ENCODE peak calls at places on chromosomes 2 and 18, in seven cellular contexts. One of them, this sample, is unnamed. For H3K4me1 and H3K27me3, the result is how much of the 10 kb centered on the place peaks cover.

GRCh38 chr18:74283646-74284045 is 8.1 kb downstream of the CYB5A start:
- DNase-seq in left ventricle myocardium inferior: no peak
- DNase-seq in naive thymus-derived CD4-positive, alpha-beta T cell: no peak
- DNase-seq in GM23248: no peak
- DNase-seq in pancreas: no peak
- DNase-seq in K562: no peak
- DNase-seq in gastrocnemius medialis: no peak
- DNase-seq in this sample: no peak

GRCh38 chr2:131426727-131427126 is 49.2 kb upstream of the TUBA3D start:
- DNase-seq in naive thymus-derived CD4-positive, alpha-beta T cell: no peak
- DNase-seq in K562: no peak
- DNase-seq in pancreas: no peak
- DNase-seq in left ventricle myocardium inferior: no peak
- DNase-seq in GM23248: no peak
- DNase-seq in gastrocnemius medialis: no peak
- DNase-seq in this sample: no peak

GRCh38 chr2:109210431-109211200 is 81.6 kb downstream of the SH3RF3 start:
- DNase-seq in K562: no peak
- DNase-seq in naive thymus-derived CD4-positive, alpha-beta T cell: no peak
- DNase-seq in left ventricle myocardium inferior: no peak
- DNase-seq in GM23248: peak
- DNase-seq in pancreas: no peak
- DNase-seq in gastrocnemius medialis: no peak
- DNase-seq in this sample: no peak

GRCh38 chr18:67938691-67939090 is 422.2 kb upstream of the DSEL start:
- DNase-seq in naive thymus-derived CD4-positive, alpha-beta T cell: no peak
- DNase-seq in left ventricle myocardium inferior: no peak
- DNase-seq in gastrocnemius medialis: no peak
- DNase-seq in GM23248: peak
- DNase-seq in pancreas: no peak
- DNase-seq in K562: no peak
- DNase-seq in this sample: no peak

GRCh38 chr18:22168360-22168921 is 948 bp upstream of the GATA6 start:
- DNase-seq in K562: peak
- DNase-seq in left ventricle myocardium inferior: no peak
- DNase-seq in pancreas: peak
- DNase-seq in GM23248: no peak
- DNase-seq in naive thymus-derived CD4-positive, alpha-beta T cell: no peak
- DNase-seq in gastrocnemius medialis: no peak
- DNase-seq in this sample: peak

GRCh38 chr2:17056236-17056635 is 390.6 kb upstream of the CYRIA start:
- DNase-seq in naive thymus-derived CD4-positive, alpha-beta T cell: no peak
- DNase-seq in GM23248: no peak
- DNase-seq in K562: no peak
- DNase-seq in gastrocnemius medialis: no peak
- DNase-seq in pancreas: no peak
- DNase-seq in left ventricle myocardium inferior: no peak
- DNase-seq in this sample: no peak

GRCh38 chr2:152320814-152321213 is 14.2 kb upstream of the FMNL2 start:
- DNase-seq in naive thymus-derived CD4-positive, alpha-beta T cell: no peak
- DNase-seq in left ventricle myocardium inferior: no peak
- DNase-seq in K562: no peak
- DNase-seq in gastrocnemius medialis: no peak
- DNase-seq in GM23248: no peak
- DNase-seq in pancreas: no peak
- DNase-seq in this sample: no peak

GRCh38 chr2:22883054-22883453 is 501.9 kb upstream of the KLHL29 start:
- DNase-seq in naive thymus-derived CD4-positive, alpha-beta T cell: no peak
- DNase-seq in GM23248: no peak
- DNase-seq in K562: no peak
- DNase-seq in gastrocnemius medialis: no peak
- DNase-seq in left ventricle myocardium inferior: no peak
- DNase-seq in pancreas: no peak
- DNase-seq in this sample: no peak

GRCh38 chr2:210445116-210445707 is 31.3 kb downstream of the LANCL1 start:
- DNase-seq in left ventricle myocardium inferior: no peak
- DNase-seq in gastrocnemius medialis: no peak
- DNase-seq in K562: peak
- DNase-seq in pancreas: no peak
- DNase-seq in naive thymus-derived CD4-positive, alpha-beta T cell: peak
- DNase-seq in GM23248: peak
- DNase-seq in this sample: peak

GRCh38 chr2:217790195-217790594 is 212.6 kb downstream of the TNS1 start:
- DNase-seq in gastrocnemius medialis: no peak
- DNase-seq in pancreas: no peak
- DNase-seq in K562: no peak
- DNase-seq in left ventricle myocardium inferior: no peak
- DNase-seq in naive thymus-derived CD4-positive, alpha-beta T cell: peak
- DNase-seq in GM23248: no peak
- DNase-seq in this sample: no peak
- H3K4me3 ChIP-seq in gastrocnemius medialis: peak
- H3K4me3 ChIP-seq in pancreas: no peak
- H3K4me3 ChIP-seq in K562: no peak
- H3K4me3 ChIP-seq in left ventricle myocardium inferior: no peak
- H3K4me3 ChIP-seq in naive thymus-derived CD4-positive, alpha-beta T cell: peak
- H3K4me3 ChIP-seq in GM23248: no peak
- H3K4me3 ChIP-seq in this sample: no peak

DNA sequence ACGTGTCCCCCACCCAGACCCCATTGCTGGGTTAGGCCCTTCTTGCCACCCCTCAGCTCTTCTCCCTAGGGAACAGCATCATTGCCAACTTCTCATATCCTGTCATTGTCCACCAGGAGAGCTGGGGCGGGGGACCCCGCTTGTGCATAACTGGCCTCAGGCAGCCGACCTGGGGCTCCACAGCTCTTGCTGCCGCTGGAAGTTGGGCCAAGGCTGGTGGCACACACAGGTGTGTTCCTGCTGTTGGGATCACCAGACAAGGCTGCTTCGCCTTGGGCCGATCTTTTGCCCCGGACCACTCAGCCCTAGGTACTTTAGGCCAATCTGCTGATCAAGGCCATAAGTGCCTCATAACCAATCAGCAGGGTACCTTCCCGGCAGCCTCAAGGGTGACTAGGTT is 28.6 kb downstream of the TPRKB start:
- DNase-seq in naive thymus-derived CD4-positive, alpha-beta T cell: no peak
- DNase-seq in gastrocnemius medialis: no peak
- DNase-seq in GM23248: no peak
- DNase-seq in K562: no peak
- DNase-seq in left ventricle myocardium inferior: no peak
- DNase-seq in pancreas: no peak
- DNase-seq in this sample: no peak
- H3K4me1 ChIP-seq in naive thymus-derived CD4-positive, alpha-beta T cell: under half
- H3K4me1 ChIP-seq in gastrocnemius medialis: under half
- H3K4me1 ChIP-seq in GM23248: under half
- H3K4me1 ChIP-seq in K562: under half
- H3K4me1 ChIP-seq in left ventricle myocardium inferior: under half
- H3K4me1 ChIP-seq in pancreas: under half
- H3K4me1 ChIP-seq in this sample: under half

DNA sequence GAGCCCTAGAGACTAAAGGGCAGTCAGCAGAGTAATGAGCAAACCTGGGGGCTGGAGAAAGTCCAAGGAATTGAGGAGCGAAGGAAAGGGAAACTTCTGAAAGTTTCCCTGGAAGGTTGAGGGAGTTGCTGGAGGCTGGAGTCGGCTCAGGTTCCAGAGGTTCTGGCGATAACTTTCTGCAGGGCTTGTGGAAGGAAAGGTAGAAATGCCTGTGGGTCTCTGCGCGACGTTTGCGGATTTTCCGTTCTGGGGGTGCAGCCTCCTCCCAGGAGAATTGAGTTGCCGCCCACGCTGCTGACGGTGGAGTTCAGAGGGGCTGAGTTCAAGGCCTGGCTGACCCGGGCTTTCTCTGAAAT is 9.3 kb downstream of the POU3F3 start:
- DNase-seq in naive thymus-derived CD4-positive, alpha-beta T cell: no peak
- DNase-seq in K562: no peak
- DNase-seq in GM23248: no peak
- DNase-seq in gastrocnemius medialis: no peak
- DNase-seq in left ventricle myocardium inferior: no peak
- DNase-seq in pancreas: no peak
- DNase-seq in this sample: no peak
- H3K27me3 ChIP-seq in naive thymus-derived CD4-positive, alpha-beta T cell: under half
- H3K27me3 ChIP-seq in K562: under half
- H3K27me3 ChIP-seq in GM23248: under half
- H3K27me3 ChIP-seq in gastrocnemius medialis: half or more
- H3K27me3 ChIP-seq in left ventricle myocardium inferior: half or more
- H3K27me3 ChIP-seq in pancreas: under half
- H3K27me3 ChIP-seq in this sample: under half

GRCh38 chr2:174343638-174344455 is 9.1 kb downstream of the SP9 start:
- DNase-seq in K562: no peak
- DNase-seq in GM23248: no peak
- DNase-seq in gastrocnemius medialis: no peak
- DNase-seq in pancreas: no peak
- DNase-seq in left ventricle myocardium inferior: no peak
- DNase-seq in naive thymus-derived CD4-positive, alpha-beta T cell: peak
- DNase-seq in this sample: no peak
- H3K4me3 ChIP-seq in K562: no peak
- H3K4me3 ChIP-seq in GM23248: no peak
- H3K4me3 ChIP-seq in gastrocnemius medialis: no peak
- H3K4me3 ChIP-seq in pancreas: no peak
- H3K4me3 ChIP-seq in left ventricle myocardium inferior: no peak
- H3K4me3 ChIP-seq in naive thymus-derived CD4-positive, alpha-beta T cell: no peak
- H3K4me3 ChIP-seq in this sample: no peak

This sample was measured in HAP-1.